ENCODE peak calls at places on chromosomes 5 and 9, in four cellular contexts. One of them, this sample, is unnamed.

GRCh38 chr5:62605638-62606037 is 27.0 kb downstream of the LRRC70 start:
- DNase-seq in testis: no peak
- DNase-seq in tibial nerve: no peak
- DNase-seq in IMR-90: no peak
- DNase-seq in this sample: no peak

GRCh38 chr5:143554918-143555477 is 151.5 kb upstream of the NR3C1 start:
- DNase-seq in tibial nerve: no peak
- DNase-seq in IMR-90: peak; percentile 84
- DNase-seq in testis: no peak
- DNase-seq in this sample: peak; percentile 79

GRCh38 chr9:71783120-71783523 is 14.8 kb upstream of the CEMIP2 start:
- DNase-seq in testis: no peak
- DNase-seq in tibial nerve: no peak
- DNase-seq in IMR-90: peak; percentile 19
- DNase-seq in this sample: no peak

GRCh38 chr5:135740475-135740874 is 94.0 kb upstream of the SLC25A48 start:
- DNase-seq in testis: peak; percentile 20
- DNase-seq in IMR-90: no peak
- DNase-seq in tibial nerve: no peak
- DNase-seq in this sample: no peak

GRCh38 chr5:159700016-159700415 is 216.3 kb upstream of the ADRA1B start:
- DNase-seq in IMR-90: no peak
- DNase-seq in tibial nerve: no peak
- DNase-seq in testis: no peak
- DNase-seq in this sample: no peak

GRCh38 chr9:114271556-114272510 is 51.1 kb upstream of the ORM1 start:
- DNase-seq in tibial nerve: peak; percentile 31
- DNase-seq in IMR-90: peak; percentile 58
- DNase-seq in testis: peak; percentile 73
- DNase-seq in this sample: peak; percentile 78

GRCh38 chr5:172887735-172888134 is 53.7 kb downstream of the ERGIC1 start:
- DNase-seq in testis: peak; percentile 67
- DNase-seq in tibial nerve: no peak
- DNase-seq in IMR-90: peak; percentile 95
- DNase-seq in this sample: no peak

GRCh38 chr5:65418661-65419060 is 63.1 kb downstream of the ADAMTS6 start:
- DNase-seq in tibial nerve: no peak
- DNase-seq in IMR-90: peak; percentile 21
- DNase-seq in testis: no peak
- DNase-seq in this sample: no peak

GRCh38 chr9:91295357-91295756 is 66.4 kb downstream of the AUH start:
- DNase-seq in IMR-90: no peak
- DNase-seq in tibial nerve: no peak
- DNase-seq in testis: no peak
- DNase-seq in this sample: no peak

GRCh38 chr9:87206064-87206661 is 258.9 kb upstream of the GAS1 start:
- DNase-seq in tibial nerve: no peak
- DNase-seq in IMR-90: peak; percentile 85
- DNase-seq in testis: no peak
- DNase-seq in this sample: no peak

GRCh38 chr5:91225848-91226686 is 157.1 kb downstream of the ARRDC3 start:
- DNase-seq in tibial nerve: no peak
- DNase-seq in testis: peak; percentile 20
- DNase-seq in IMR-90: no peak
- DNase-seq in this sample: no peak

GRCh38 chr5:139251281-139251687 is 42.3 kb upstream of the MATR3 start:
- DNase-seq in tibial nerve: no peak
- DNase-seq in IMR-90: no peak
- DNase-seq in testis: peak; percentile 28
- DNase-seq in this sample: peak; percentile 54

GRCh38 chr5:139105621-139106071 is 92.5 kb downstream of the SIL1 start:
- DNase-seq in testis: no peak
- DNase-seq in IMR-90: no peak
- DNase-seq in tibial nerve: no peak
- DNase-seq in this sample: no peak

GRCh38 chr9:79020266-79020665 is 551.5 kb upstream of the TLE4 start:
- DNase-seq in IMR-90: no peak
- DNase-seq in tibial nerve: no peak
- DNase-seq in testis: no peak
- DNase-seq in this sample: no peak

GRCh38 chr5:149240354-149240998 is 31.2 kb upstream of the AFAP1L1 start:
- DNase-seq in testis: peak; percentile 18
- DNase-seq in IMR-90: no peak
- DNase-seq in tibial nerve: no peak
- DNase-seq in this sample: peak; percentile 68

GRCh38 chr5:106825379-106825778 is 845.4 kb downstream of the EFNA5 start:
- DNase-seq in testis: no peak
- DNase-seq in tibial nerve: no peak
- DNase-seq in IMR-90: peak; percentile 2
- DNase-seq in this sample: no peak

GRCh38 chr5:132471006-132471907 is 19.3 kb downstream of the IRF1 start:
- DNase-seq in tibial nerve: no peak
- DNase-seq in testis: no peak
- DNase-seq in IMR-90: no peak
- DNase-seq in this sample: no peak

GRCh38 chr9:33244150-33244784 is 4.3 kb downstream of the SPINK4 start:
- DNase-seq in IMR-90: no peak
- DNase-seq in testis: no peak
- DNase-seq in tibial nerve: no peak
- DNase-seq in this sample: peak; percentile 67

GRCh38 chr9:14347408-14348224 is 33.7 kb upstream of the NFIB start:
- DNase-seq in testis: peak; percentile 51
- DNase-seq in tibial nerve: no peak
- DNase-seq in IMR-90: no peak
- DNase-seq in this sample: no peak
- TF ChIP-seq POLR2A in testis: no peak
- TF ChIP-seq POLR2A in tibial nerve: peak; percentile 22
- TF ChIP-seq POLR2A in IMR-90: no peak
- TF ChIP-seq POLR2A in this sample: no peak

DNA sequence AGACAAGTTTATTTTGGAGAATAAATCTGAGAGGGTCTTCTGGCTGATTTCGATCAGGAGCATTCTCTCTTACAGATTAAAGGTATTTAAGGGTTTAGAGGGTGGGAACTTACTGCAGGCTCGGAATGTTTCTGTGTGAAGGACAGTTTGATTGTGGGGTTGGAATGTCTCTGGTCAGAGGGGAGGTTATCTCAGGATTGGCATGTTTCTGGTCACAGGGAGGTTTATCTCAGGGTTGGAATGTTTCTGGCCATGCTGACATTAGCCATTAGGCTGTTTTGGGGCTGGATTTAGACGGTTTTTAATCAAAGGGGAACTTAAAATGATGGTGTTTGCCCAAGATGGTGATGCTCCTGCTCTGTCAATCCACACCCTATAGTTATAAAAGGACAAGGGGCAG is 95.2 kb downstream of the SLCO4C1 start:
- DNase-seq in testis: no peak
- DNase-seq in tibial nerve: no peak
- DNase-seq in IMR-90: no peak
- DNase-seq in this sample: no peak
- TF ChIP-seq CTCF in testis: no peak
- TF ChIP-seq CTCF in tibial nerve: no peak
- TF ChIP-seq CTCF in IMR-90: no peak
- TF ChIP-seq CTCF in this sample: no peak

GRCh38 chr5:176646707-176647029 is 616 bp upstream of the TSPAN17 start:
- DNase-seq in tibial nerve: no peak
- DNase-seq in IMR-90: no peak
- DNase-seq in testis: no peak
- DNase-seq in this sample: no peak

GRCh38 chr5:176646049-176646706 is 1.1 kb upstream of the TSPAN17 start:
- DNase-seq in tibial nerve: no peak
- DNase-seq in testis: no peak
- DNase-seq in IMR-90: no peak
- DNase-seq in this sample: no peak

GRCh38 chr5:176648467-176649194 is 1.3 kb downstream of the TSPAN17 start:
- DNase-seq in IMR-90: no peak
- DNase-seq in tibial nerve: no peak
- DNase-seq in testis: no peak
- DNase-seq in this sample: no peak

GRCh38 chr5:176647030-176647869 is at the start of gene TSPAN17:
- DNase-seq in testis: peak; percentile 100
- DNase-seq in IMR-90: peak; percentile 98
- DNase-seq in tibial nerve: peak; percentile 100
- DNase-seq in this sample: peak; percentile 97

DNA sequence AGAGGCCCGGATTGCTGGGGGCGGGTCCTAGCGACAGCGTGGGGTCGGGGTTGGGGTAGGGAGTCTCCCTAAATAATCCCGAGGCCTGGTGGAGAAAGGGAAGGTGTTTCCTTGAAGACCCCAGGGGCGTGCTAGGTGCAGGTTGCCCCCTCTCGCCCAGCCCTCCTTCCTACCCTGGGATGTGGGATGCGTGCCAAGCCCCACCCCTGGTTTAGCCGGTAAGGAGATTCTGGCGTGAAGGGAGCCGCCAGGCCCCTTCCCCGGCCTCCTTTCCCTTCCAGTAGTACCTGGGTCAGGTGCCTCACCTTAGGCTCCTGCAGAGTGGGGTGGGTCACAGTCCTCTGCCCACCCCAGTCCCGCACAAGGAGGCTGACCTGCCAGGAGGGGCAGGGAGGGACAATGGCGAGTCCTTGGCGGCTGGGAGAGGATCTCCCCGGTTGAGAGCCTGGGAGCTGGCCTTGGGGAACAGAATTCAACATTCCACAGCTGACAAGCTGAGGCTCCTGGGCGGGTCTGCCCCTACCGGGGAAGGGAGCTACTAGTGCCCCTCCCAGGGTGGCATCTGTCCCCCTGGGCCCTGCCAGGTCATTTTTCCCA is 684 bp downstream of the TSPAN17 start:
- DNase-seq in testis: peak; percentile 74
- DNase-seq in tibial nerve: peak; percentile 33
- DNase-seq in IMR-90: no peak
- DNase-seq in this sample: no peak
- TF ChIP-seq POLR2A in testis: no peak
- TF ChIP-seq POLR2A in tibial nerve: no peak
- TF ChIP-seq POLR2A in IMR-90: no peak
- TF ChIP-seq POLR2A in this sample: no peak

GRCh38 chr5:14505310-14506140 is 76.1 kb upstream of the OTULINL start:
- DNase-seq in tibial nerve: no peak
- DNase-seq in testis: no peak
- DNase-seq in IMR-90: no peak
- DNase-seq in this sample: no peak
- TF ChIP-seq CTCF in tibial nerve: no peak
- TF ChIP-seq CTCF in testis: no peak
- TF ChIP-seq CTCF in IMR-90: no peak
- TF ChIP-seq CTCF in this sample: peak; percentile 33

GRCh38 chr9:129174724-129175514 is 3.1 kb downstream of the IER5L start:
- DNase-seq in tibial nerve: peak; percentile 66
- DNase-seq in IMR-90: peak; percentile 90
- DNase-seq in testis: peak; percentile 85
- DNase-seq in this sample: peak; percentile 53
- TF ChIP-seq POLR2A in tibial nerve: peak; percentile 67
- TF ChIP-seq POLR2A in IMR-90: peak; percentile 2
- TF ChIP-seq POLR2A in testis: no peak
- TF ChIP-seq POLR2A in this sample: no peak

This sample was measured in NB4.